ENCODE peak calls at places on chromosomes 7 and 10, in six cellular contexts. One of them, this sample, is unnamed.

GRCh38 chr10:16792675-16793074 is 24.5 kb downstream of the RSU1 start:
- DNase-seq in foreskin keratinocyte: no peak
- DNase-seq in PC-3: no peak
- DNase-seq in astrocyte of the spinal cord: peak
- DNase-seq in fibroblast of mammary gland: no peak
- DNase-seq in GM23338: no peak
- DNase-seq in this sample: no peak

GRCh38 chr7:130319541-130319940 is 25.1 kb upstream of the CPA5 start:
- DNase-seq in fibroblast of mammary gland: no peak
- DNase-seq in PC-3: no peak
- DNase-seq in GM23338: no peak
- DNase-seq in astrocyte of the spinal cord: no peak
- DNase-seq in foreskin keratinocyte: no peak
- DNase-seq in this sample: no peak

GRCh38 chr10:43044444-43045245 is 32.2 kb upstream of the RET start:
- DNase-seq in GM23338: no peak
- DNase-seq in PC-3: no peak
- DNase-seq in foreskin keratinocyte: no peak
- DNase-seq in astrocyte of the spinal cord: peak
- DNase-seq in fibroblast of mammary gland: no peak
- DNase-seq in this sample: no peak

GRCh38 chr7:47349401-47349800 is 232.5 kb downstream of the TNS3 start:
- DNase-seq in GM23338: no peak
- DNase-seq in PC-3: no peak
- DNase-seq in astrocyte of the spinal cord: no peak
- DNase-seq in fibroblast of mammary gland: no peak
- DNase-seq in foreskin keratinocyte: no peak
- DNase-seq in this sample: no peak

GRCh38 chr7:94089806-94090205 is 85.7 kb upstream of the BET1 start:
- DNase-seq in astrocyte of the spinal cord: no peak
- DNase-seq in foreskin keratinocyte: no peak
- DNase-seq in PC-3: no peak
- DNase-seq in GM23338: no peak
- DNase-seq in fibroblast of mammary gland: no peak
- DNase-seq in this sample: no peak

GRCh38 chr7:13949450-13949849 is 40.0 kb downstream of the ETV1 start:
- DNase-seq in astrocyte of the spinal cord: no peak
- DNase-seq in fibroblast of mammary gland: no peak
- DNase-seq in PC-3: no peak
- DNase-seq in foreskin keratinocyte: no peak
- DNase-seq in GM23338: no peak
- DNase-seq in this sample: no peak

GRCh38 chr7:1922870-1923236 is 252.8 kb downstream of the ELFN1 start:
- DNase-seq in foreskin keratinocyte: no peak
- DNase-seq in GM23338: no peak
- DNase-seq in astrocyte of the spinal cord: no peak
- DNase-seq in fibroblast of mammary gland: peak
- DNase-seq in PC-3: peak
- DNase-seq in this sample: no peak

GRCh38 chr7:101169838-101170531 is 4.6 kb upstream of the VGF start:
- DNase-seq in foreskin keratinocyte: no peak
- DNase-seq in fibroblast of mammary gland: peak
- DNase-seq in astrocyte of the spinal cord: peak
- DNase-seq in GM23338: peak
- DNase-seq in PC-3: peak
- DNase-seq in this sample: peak

GRCh38 chr7:18570890-18571478 is 75.4 kb downstream of the HDAC9 start:
- DNase-seq in astrocyte of the spinal cord: peak
- DNase-seq in PC-3: peak
- DNase-seq in fibroblast of mammary gland: peak
- DNase-seq in GM23338: peak
- DNase-seq in foreskin keratinocyte: no peak
- DNase-seq in this sample: no peak

GRCh38 chr7:74153736-74154135 is 20.4 kb upstream of the EIF4H start:
- DNase-seq in GM23338: no peak
- DNase-seq in PC-3: peak
- DNase-seq in foreskin keratinocyte: no peak
- DNase-seq in astrocyte of the spinal cord: no peak
- DNase-seq in fibroblast of mammary gland: no peak
- DNase-seq in this sample: no peak

GRCh38 chr7:106110238-106110560 is 1.9 kb downstream of the SYPL1 start:
- DNase-seq in GM23338: no peak
- DNase-seq in astrocyte of the spinal cord: peak
- DNase-seq in fibroblast of mammary gland: no peak
- DNase-seq in PC-3: peak
- DNase-seq in foreskin keratinocyte: peak
- DNase-seq in this sample: no peak

GRCh38 chr10:69359089-69360025 is 57.4 kb downstream of the TACR2 start:
- DNase-seq in astrocyte of the spinal cord: peak
- DNase-seq in foreskin keratinocyte: no peak
- DNase-seq in GM23338: no peak
- DNase-seq in fibroblast of mammary gland: peak
- DNase-seq in PC-3: no peak
- DNase-seq in this sample: no peak

GRCh38 chr7:127396184-127396583 is 3.7 kb upstream of the ZNF800 start:
- DNase-seq in GM23338: peak
- DNase-seq in astrocyte of the spinal cord: no peak
- DNase-seq in fibroblast of mammary gland: peak
- DNase-seq in PC-3: no peak
- DNase-seq in foreskin keratinocyte: no peak
- DNase-seq in this sample: no peak

GRCh38 chr7:99092064-99092720 is 51.7 kb downstream of the SMURF1 start:
- DNase-seq in astrocyte of the spinal cord: peak
- DNase-seq in GM23338: no peak
- DNase-seq in foreskin keratinocyte: no peak
- DNase-seq in fibroblast of mammary gland: peak
- DNase-seq in PC-3: no peak
- DNase-seq in this sample: no peak

GRCh38 chr7:81624021-81624630 is 145.7 kb downstream of the HGF start:
- DNase-seq in fibroblast of mammary gland: peak
- DNase-seq in astrocyte of the spinal cord: peak
- DNase-seq in PC-3: peak
- DNase-seq in foreskin keratinocyte: no peak
- DNase-seq in GM23338: no peak
- DNase-seq in this sample: no peak

GRCh38 chr10:43888551-43888950 is 239.9 kb upstream of the ZNF32 start:
- DNase-seq in GM23338: no peak
- DNase-seq in PC-3: peak
- DNase-seq in fibroblast of mammary gland: peak
- DNase-seq in astrocyte of the spinal cord: peak
- DNase-seq in foreskin keratinocyte: no peak
- DNase-seq in this sample: no peak

GRCh38 chr10:114486938-114487814 is 82.9 kb upstream of the AFAP1L2 start:
- DNase-seq in PC-3: peak
- DNase-seq in astrocyte of the spinal cord: peak
- DNase-seq in foreskin keratinocyte: peak
- DNase-seq in GM23338: no peak
- DNase-seq in fibroblast of mammary gland: peak
- DNase-seq in this sample: no peak

GRCh38 chr10:96833220-96834001 is 1.3 kb downstream of the LCOR start:
- DNase-seq in foreskin keratinocyte: no peak
- DNase-seq in fibroblast of mammary gland: no peak
- DNase-seq in PC-3: no peak
- DNase-seq in GM23338: peak
- DNase-seq in astrocyte of the spinal cord: peak
- DNase-seq in this sample: peak

GRCh38 chr10:12629767-12630165 is 280.4 kb downstream of the CAMK1D start:
- DNase-seq in GM23338: no peak
- DNase-seq in astrocyte of the spinal cord: no peak
- DNase-seq in fibroblast of mammary gland: no peak
- DNase-seq in foreskin keratinocyte: no peak
- DNase-seq in PC-3: no peak
- DNase-seq in this sample: no peak

GRCh38 chr7:98681951-98682350 is 64.9 kb downstream of the NPTX2 start:
- DNase-seq in astrocyte of the spinal cord: no peak
- DNase-seq in foreskin keratinocyte: no peak
- DNase-seq in GM23338: no peak
- DNase-seq in fibroblast of mammary gland: no peak
- DNase-seq in PC-3: no peak
- DNase-seq in this sample: no peak

DNA sequence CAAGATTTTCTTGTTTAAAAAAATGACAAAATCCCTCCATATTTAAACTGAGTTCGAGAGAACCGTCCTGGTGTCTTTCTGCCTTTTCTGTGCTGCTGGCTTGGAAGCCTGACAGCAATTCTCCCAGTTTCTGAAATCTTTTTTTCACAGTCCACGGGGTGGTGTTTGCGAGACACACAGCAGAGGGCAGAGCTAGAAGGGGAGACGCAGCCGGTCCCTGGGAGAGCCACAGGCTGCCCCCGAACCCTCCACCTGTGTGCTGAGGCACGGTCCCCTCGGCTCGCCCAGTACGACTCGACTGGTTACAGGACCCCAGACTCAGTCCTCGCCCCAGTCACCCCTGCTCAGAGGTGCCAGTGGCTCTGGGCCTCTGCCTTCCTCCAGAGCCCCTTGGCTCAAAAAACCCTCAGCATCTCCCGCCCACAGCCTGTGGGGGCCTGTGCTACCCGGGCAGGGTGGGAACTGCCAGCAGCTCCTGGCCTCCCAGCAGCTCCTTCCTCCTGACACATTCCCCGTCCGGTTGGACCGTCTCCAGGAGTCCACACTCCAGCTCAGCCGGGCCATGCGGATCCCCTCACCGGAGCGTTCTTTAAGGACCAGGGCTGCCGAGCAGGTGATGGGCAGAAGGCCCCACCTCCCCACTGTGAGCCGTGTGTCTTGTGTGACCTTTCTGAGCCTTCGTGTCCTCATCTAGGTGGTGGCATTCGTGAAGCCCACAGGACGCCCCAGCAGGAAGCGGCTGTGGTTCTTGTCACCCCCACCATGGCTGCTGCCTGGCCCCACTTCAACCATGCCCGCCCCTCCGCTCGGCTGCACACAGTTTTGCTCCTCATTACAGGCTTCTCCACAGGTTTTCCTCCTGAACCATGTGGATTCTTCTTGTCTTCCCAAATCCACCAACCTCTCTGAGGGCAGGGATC is 52.3 kb upstream of the EN2 start:
- DNase-seq in foreskin keratinocyte: no peak
- DNase-seq in PC-3: peak
- DNase-seq in astrocyte of the spinal cord: no peak
- DNase-seq in fibroblast of mammary gland: no peak
- DNase-seq in GM23338: peak
- DNase-seq in this sample: no peak
- TF ChIP-seq CTCF in foreskin keratinocyte: peak
- TF ChIP-seq CTCF in PC-3: peak
- TF ChIP-seq CTCF in astrocyte of the spinal cord: no peak
- TF ChIP-seq CTCF in fibroblast of mammary gland: peak
- TF ChIP-seq CTCF in GM23338: peak
- TF ChIP-seq CTCF in this sample: no peak

GRCh38 chr10:73814896-73815718 is 3.7 kb upstream of the NDST2 start:
- DNase-seq in PC-3: peak
- DNase-seq in astrocyte of the spinal cord: no peak
- DNase-seq in fibroblast of mammary gland: peak
- DNase-seq in GM23338: peak
- DNase-seq in foreskin keratinocyte: no peak
- DNase-seq in this sample: peak
- TF ChIP-seq CTCF in PC-3: peak
- TF ChIP-seq CTCF in astrocyte of the spinal cord: peak
- TF ChIP-seq CTCF in fibroblast of mammary gland: peak
- TF ChIP-seq CTCF in GM23338: peak
- TF ChIP-seq CTCF in foreskin keratinocyte: peak
- TF ChIP-seq CTCF in this sample: peak

DNA sequence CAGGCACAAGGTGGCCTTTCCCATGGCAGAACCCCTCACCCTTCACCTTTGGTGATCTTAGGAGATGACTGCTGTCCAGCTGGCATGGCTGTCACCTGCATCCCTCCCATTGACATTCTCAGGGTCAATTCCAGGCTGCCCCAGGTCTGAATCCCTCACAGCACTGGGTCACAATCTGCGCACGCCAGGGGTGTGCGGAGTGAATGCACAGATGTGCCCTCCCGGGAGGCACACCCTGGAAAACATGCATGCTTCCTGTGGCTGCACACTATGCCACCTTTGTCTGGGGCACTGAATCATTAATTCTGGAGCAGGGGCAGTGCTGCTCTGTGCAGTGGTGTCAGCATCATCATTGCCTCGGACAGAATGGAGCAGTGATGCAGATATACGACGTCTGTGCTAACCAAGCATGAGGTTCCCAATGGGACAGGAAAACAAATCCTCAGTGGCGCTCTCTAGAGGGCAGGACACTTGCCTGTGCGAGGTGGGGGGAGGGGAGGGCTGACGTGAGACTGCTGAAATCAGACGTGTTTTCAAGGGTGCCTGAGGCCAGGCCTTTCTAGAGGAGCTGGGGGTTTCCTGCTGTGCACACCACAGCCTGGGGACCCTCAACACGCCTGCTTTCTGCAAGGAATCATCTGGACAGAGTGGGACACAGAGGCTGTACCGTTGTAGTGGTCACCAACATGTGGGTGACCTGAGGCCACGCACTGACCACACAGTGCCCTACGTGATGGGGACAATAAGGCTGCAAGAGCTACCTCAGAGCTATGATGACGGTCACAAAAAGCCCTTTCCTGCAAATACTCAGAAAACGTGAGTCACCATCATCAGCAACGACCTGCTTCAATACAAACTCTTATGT is 77.9 kb downstream of the HIPK2 start:
- DNase-seq in foreskin keratinocyte: no peak
- DNase-seq in astrocyte of the spinal cord: no peak
- DNase-seq in GM23338: peak
- DNase-seq in PC-3: no peak
- DNase-seq in fibroblast of mammary gland: no peak
- DNase-seq in this sample: no peak
- TF ChIP-seq CTCF in foreskin keratinocyte: peak
- TF ChIP-seq CTCF in astrocyte of the spinal cord: peak
- TF ChIP-seq CTCF in GM23338: peak
- TF ChIP-seq CTCF in PC-3: peak
- TF ChIP-seq CTCF in fibroblast of mammary gland: no peak
- TF ChIP-seq CTCF in this sample: no peak

DNA sequence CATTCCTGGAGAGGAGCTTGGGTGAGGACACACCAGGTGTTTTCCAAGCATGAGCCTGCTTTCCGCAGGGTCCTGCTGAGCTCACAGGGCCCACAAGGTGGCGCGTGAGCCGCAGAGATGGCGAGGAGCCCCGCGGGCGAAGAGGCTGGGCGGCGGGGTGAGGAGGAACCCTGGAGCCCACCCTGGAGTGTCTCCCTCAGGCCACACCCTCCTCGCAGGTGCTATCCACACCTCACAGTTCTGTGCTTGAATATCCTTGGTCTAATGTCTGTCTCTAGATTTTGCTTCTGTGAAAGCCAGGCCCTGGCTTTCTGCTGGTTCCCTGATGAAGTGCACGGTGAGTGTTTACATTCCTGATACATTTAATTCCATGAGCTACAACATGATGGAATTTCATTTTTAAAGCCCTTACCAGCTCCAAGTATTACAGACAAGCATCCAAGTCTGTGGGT is 433.6 kb downstream of the ACTR3B start:
- DNase-seq in PC-3: peak
- DNase-seq in GM23338: peak
- DNase-seq in fibroblast of mammary gland: no peak
- DNase-seq in foreskin keratinocyte: no peak
- DNase-seq in astrocyte of the spinal cord: no peak
- DNase-seq in this sample: peak
- TF ChIP-seq CTCF in PC-3: peak
- TF ChIP-seq CTCF in GM23338: peak
- TF ChIP-seq CTCF in fibroblast of mammary gland: no peak
- TF ChIP-seq CTCF in foreskin keratinocyte: peak
- TF ChIP-seq CTCF in astrocyte of the spinal cord: no peak
- TF ChIP-seq CTCF in this sample: peak

This sample was measured in GM13976.